ENCODE peak calls at places on chromosomes 12 and 14, in eight cellular contexts. T is body of pancreas; V is neuronal stem cell; Y is small intestine; K is pancreas; J is suprapubic skin; U is lung; P is naive thymus-derived CD4-positive, alpha-beta T cell. M is an unnamed sample. For H3K9me3, the result is how much of the 10 kb centered on the place peaks cover.

GRCh38 chr12:70652451-70652850 is 15.2 kb upstream of the PTPRB start:
- DNase-seq in T (no peak), V (no peak), Y (no peak), K (no peak), J (no peak), U (no peak), P (no peak), M (no peak)

GRCh38 chr12:60176891-60177290 is 581.1 kb downstream of the SLC16A7 start:
- DNase-seq in T (no peak), V (no peak), Y (no peak), K (no peak), J (no peak), U (no peak), P (no peak), M (no peak)

GRCh38 chr12:86389949-86390348 is 133.8 kb upstream of the MGAT4C start:
- DNase-seq in T (no peak), V (no peak), Y (no peak), K (no peak), J (no peak), U (no peak), P (no peak), M (no peak)

GRCh38 chr12:89333564-89334252 is 18.6 kb downstream of the DUSP6 start:
- DNase-seq in T (no peak), V (no peak), Y (peak), K (no peak), J (no peak), U (no peak), P (no peak), M (no peak)

GRCh38 chr14:58864751-58865519 is 227.2 kb downstream of the DACT1 start:
- DNase-seq in T (no peak), V (no peak), Y (no peak), K (no peak), J (no peak), U (no peak), P (no peak), M (no peak)

GRCh38 chr14:103121846-103122577 is 1.2 kb upstream of the TNFAIP2 start:
- DNase-seq in T (peak), V (no peak), Y (peak), K (peak), J (peak), U (peak), P (no peak), M (no peak)

GRCh38 chr12:105897311-105897725 is 241.4 kb downstream of the NUAK1 start:
- DNase-seq in T (no peak), V (no peak), Y (no peak), K (no peak), J (no peak), U (no peak), P (no peak), M (no peak)

GRCh38 chr12:70724444-70724843 is 87.2 kb upstream of the PTPRB start:
- DNase-seq in T (no peak), V (no peak), Y (no peak), K (no peak), J (no peak), U (no peak), P (no peak), M (no peak)

GRCh38 chr12:107102294-107102693 is 8.9 kb upstream of the CRY1 start:
- DNase-seq in T (no peak), V (no peak), Y (no peak), K (no peak), J (no peak), U (no peak), P (no peak), M (no peak)

GRCh38 chr12:78559441-78559840 is 305.1 kb upstream of the SYT1 start:
- DNase-seq in T (no peak), V (no peak), Y (no peak), K (no peak), J (no peak), U (no peak), P (no peak), M (no peak)

GRCh38 chr12:9707864-9708808 is 24.8 kb downstream of the CLECL1 start:
- DNase-seq in T (peak), V (peak), Y (peak), K (no peak), J (no peak), U (peak), P (peak), M (peak)

GRCh38 chr12:120936197-120936596 is 32.0 kb upstream of the SPPL3 start:
- DNase-seq in T (no peak), V (no peak), Y (no peak), K (no peak), J (no peak), U (no peak), P (no peak), M (no peak)

GRCh38 chr12:101670007-101670671 is 27.3 kb upstream of the CHPT1 start:
- DNase-seq in T (peak), V (peak), Y (peak), K (no peak), J (no peak), U (peak), P (peak), M (no peak)

GRCh38 chr12:94386422-94386821 is 73.2 kb downstream of the CEP83 start:
- DNase-seq in T (no peak), V (no peak), Y (no peak), K (no peak), J (no peak), U (no peak), P (no peak), M (no peak)

GRCh38 chr12:71626768-71627167 is 36.9 kb downstream of the ZFC3H1 start:
- DNase-seq in T (no peak), V (no peak), Y (no peak), K (no peak), J (no peak), U (no peak), P (no peak), M (no peak)

GRCh38 chr12:6699259-6699988 is 1.2 kb downstream of the PIANP start:
- DNase-seq in T (no peak), V (no peak), Y (no peak), K (peak), J (peak), U (no peak), P (no peak), M (no peak)

GRCh38 chr12:46825526-46826414 is at the start of gene SLC38A4:
- DNase-seq in T (peak), V (peak), Y (peak), K (peak), J (no peak), U (no peak), P (no peak), M (no peak)

GRCh38 chr14:90204516-90204915 is 51.8 kb upstream of the PSMC1 start:
- DNase-seq in T (no peak), V (no peak), Y (no peak), K (no peak), J (no peak), U (no peak), P (no peak), M (no peak)

GRCh38 chr14:51552768-51553426 is 98.8 kb upstream of the FRMD6 start:
- DNase-seq in T (peak), V (no peak), Y (peak), K (no peak), J (peak), U (no peak), P (no peak), M (no peak)

GRCh38 chr14:91873476-91874265 is 6.3 kb upstream of the TC2N start:
- DNase-seq in T (no peak), V (no peak), Y (peak), K (no peak), J (no peak), U (no peak), P (peak), M (peak)

GRCh38 chr14:28571636-28572035 is 195.0 kb upstream of the FOXG1 start:
- DNase-seq in T (no peak), V (no peak), Y (no peak), K (no peak), J (no peak), U (no peak), P (no peak), M (no peak)

GRCh38 chr12:65962921-65963883 is 138.9 kb downstream of the HMGA2 start:
- DNase-seq in T (no peak), V (no peak), Y (peak), K (no peak), J (no peak), U (no peak), P (no peak), M (no peak)

GRCh38 chr12:101891462-101891971 is 14.1 kb downstream of the DRAM1 start:
- DNase-seq in T (no peak), V (no peak), Y (no peak), K (no peak), J (no peak), U (peak), P (no peak), M (no peak)

GRCh38 chr12:124954771-124955170 is 34.2 kb downstream of the DHX37 start:
- DNase-seq in T (no peak), V (no peak), Y (no peak), K (no peak), J (no peak), U (no peak), P (no peak), M (no peak)

GRCh38 chr12:45660330-45660729 is 69.2 kb upstream of the ARID2 start:
- DNase-seq in T (peak), V (no peak), Y (no peak), K (no peak), J (no peak), U (no peak), P (no peak), M (no peak)

GRCh38 chr12:62813031-62813829 is 121.7 kb downstream of the PPM1H start:
- DNase-seq in T (peak), V (peak), Y (peak), K (peak), J (no peak), U (peak), P (peak), M (no peak)

GRCh38 chr12:45348311-45348710 is 132.4 kb downstream of the ANO6 start:
- DNase-seq in T (no peak), V (no peak), Y (no peak), K (no peak), J (no peak), U (no peak), P (no peak), M (no peak)

GRCh38 chr12:62190921-62191746 is 69.1 kb upstream of the USP15 start:
- DNase-seq in T (no peak), V (peak), Y (no peak), K (peak), J (no peak), U (no peak), P (no peak), M (no peak)

GRCh38 chr12:66502911-66503310 is 176.0 kb downstream of the GRIP1 start:
- DNase-seq in T (no peak), V (no peak), Y (no peak), K (no peak), J (no peak), U (no peak), P (no peak), M (no peak)

GRCh38 chr14:61564623-61565091 is 130.7 kb upstream of the HIF1A start:
- DNase-seq in T (no peak), V (no peak), Y (no peak), K (no peak), J (no peak), U (no peak), P (no peak), M (no peak)

GRCh38 chr14:68219407-68219806 is 399.8 kb downstream of the RAD51B start:
- DNase-seq in T (no peak), V (no peak), Y (no peak), K (no peak), J (no peak), U (no peak), P (no peak), M (no peak)

GRCh38 chr12:92921877-92922276 is 7.2 kb downstream of the EEA1 start:
- DNase-seq in T (no peak), V (no peak), Y (no peak), K (no peak), J (no peak), U (no peak), P (no peak), M (no peak)

GRCh38 chr12:28456934-28457710 is 266.9 kb downstream of the CCDC91 start:
- DNase-seq in T (no peak), V (no peak), Y (no peak), K (no peak), J (no peak), U (no peak), P (no peak), M (no peak)

GRCh38 chr12:78185651-78186050 is 355.0 kb downstream of the NAV3 start:
- DNase-seq in T (no peak), V (no peak), Y (no peak), K (no peak), J (no peak), U (no peak), P (no peak), M (no peak)

GRCh38 chr14:68819260-68819691 is 26.4 kb upstream of the ZFP36L1 start:
- DNase-seq in T (no peak), V (no peak), Y (peak), K (no peak), J (no peak), U (no peak), P (no peak), M (no peak)

GRCh38 chr12:50574621-50575348 is 70.0 kb downstream of the DIP2B start:
- DNase-seq in T (no peak), V (no peak), Y (no peak), K (no peak), J (no peak), U (no peak), P (no peak), M (no peak)

GRCh38 chr12:115570271-115570777 is 707.2 kb downstream of the MED13L start:
- DNase-seq in T (no peak), V (peak), Y (no peak), K (no peak), J (no peak), U (no peak), P (no peak), M (no peak)

GRCh38 chr12:21850419-21850818 is 75.9 kb upstream of the KCNJ8 start:
- DNase-seq in T (no peak), V (no peak), Y (no peak), K (no peak), J (no peak), U (no peak), P (no peak), M (no peak)

GRCh38 chr12:117273091-117273490 is 82.8 kb upstream of the FBXO21 start:
- DNase-seq in T (no peak), V (no peak), Y (no peak), K (no peak), J (no peak), U (no peak), P (no peak), M (no peak)

GRCh38 chr14:106518054-106518943 is 991.9 kb downstream of the TMEM121 start:
- DNase-seq in T (peak), V (no peak), Y (peak), K (no peak), J (no peak), U (peak), P (peak), M (peak)
- H3K9me3 ChIP-seq in T (under half), V (under half), Y (under half), K (under half), J (under half), U (under half), P (under half), M (under half)

DNA sequence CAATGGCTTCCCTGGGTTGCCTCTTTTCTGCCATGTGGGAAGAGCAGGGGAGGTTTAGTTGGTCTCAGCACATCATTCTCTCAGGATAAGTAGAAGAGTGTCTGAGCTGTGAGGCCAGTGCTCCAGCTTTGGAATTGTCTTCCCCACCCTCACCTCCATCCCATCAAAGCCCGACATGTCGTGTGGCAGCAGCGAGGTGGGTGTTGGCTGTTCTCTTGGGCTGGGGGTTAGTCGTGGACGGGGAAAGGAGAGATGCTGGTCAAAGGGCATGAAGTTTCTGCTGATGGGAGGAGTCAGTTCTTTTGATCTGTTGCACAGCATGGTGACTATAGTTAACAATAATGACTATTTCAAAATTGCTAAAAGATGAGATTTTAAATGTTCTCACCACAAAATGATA is 404.2 kb downstream of the TMEM121 start:
- DNase-seq in T (no peak), V (no peak), Y (no peak), K (no peak), J (peak), U (no peak), P (no peak), M (no peak)
- H3K9me3 ChIP-seq in T (under half), V (under half), Y (under half), K (under half), J (under half), U (under half), P (under half), M (under half)

GRCh38 chr14:99540196-99541032 is 59.2 kb downstream of the CCNK start:
- DNase-seq in T (no peak), V (no peak), Y (no peak), K (no peak), J (no peak), U (no peak), P (no peak), M (no peak)

GRCh38 chr14:99542566-99542965 is 61.4 kb downstream of the CCNK start:
- DNase-seq in T (no peak), V (no peak), Y (no peak), K (no peak), J (no peak), U (no peak), P (no peak), M (no peak)

GRCh38 chr14:99541211-99541610 is 60.0 kb downstream of the CCNK start:
- DNase-seq in T (no peak), V (no peak), Y (no peak), K (no peak), J (no peak), U (no peak), P (no peak), M (no peak)

GRCh38 chr14:99543369-99543768 is 60.6 kb downstream of the CCDC85C start:
- DNase-seq in T (no peak), V (no peak), Y (no peak), K (no peak), J (no peak), U (no peak), P (no peak), M (no peak)

GRCh38 chr14:99541677-99542470 is 60.7 kb downstream of the CCNK start:
- DNase-seq in T (no peak), V (no peak), Y (peak), K (no peak), J (no peak), U (no peak), P (no peak), M (no peak)
- H3K9me3 ChIP-seq in T (under half), V (under half), Y (under half), K (under half), J (under half), U (under half), P (under half), M (under half)

DNA sequence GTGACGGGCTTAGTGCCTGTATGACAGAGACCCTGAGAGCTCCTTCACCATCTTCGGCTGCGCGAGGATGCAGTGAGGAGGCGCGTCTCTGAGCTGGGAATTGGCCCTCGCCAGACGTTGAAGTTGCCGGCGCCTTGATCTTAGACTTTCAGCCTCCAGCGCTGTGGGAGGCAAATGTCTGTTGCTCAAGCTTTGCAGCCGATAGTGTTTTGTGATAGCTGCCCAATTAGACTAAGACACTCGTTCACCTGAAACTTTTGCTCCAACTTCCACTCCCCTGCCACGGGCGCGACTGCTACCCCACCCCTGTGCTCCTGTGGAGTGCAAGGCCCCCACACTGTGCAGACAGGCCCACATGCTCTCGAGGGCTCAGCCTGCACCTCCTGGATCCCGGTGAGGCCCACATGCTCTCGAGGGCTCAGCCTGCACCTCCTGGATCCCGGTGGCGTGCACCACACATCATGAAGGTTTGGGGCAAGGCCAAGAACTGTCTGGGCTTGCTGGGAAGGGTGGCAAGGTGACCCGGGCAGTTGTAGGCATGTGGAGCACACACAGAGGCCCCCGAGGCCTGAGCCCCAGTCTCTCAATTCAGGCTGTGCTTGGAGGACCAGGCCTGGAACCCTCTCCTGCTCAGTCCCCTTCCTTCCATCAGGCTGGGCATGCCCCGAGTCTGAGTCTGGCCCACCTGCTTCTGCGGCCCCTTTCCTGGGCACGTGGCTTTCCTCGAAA is 324.6 kb downstream of the TMEM121 start:
- DNase-seq in T (no peak), V (no peak), Y (no peak), K (peak), J (peak), U (no peak), P (no peak), M (no peak)
- H3K9me3 ChIP-seq in T (under half), V (half or more), Y (under half), K (under half), J (under half), U (under half), P (under half), M (under half)

GRCh38 chr12:133106253-133106652 is 23.8 kb downstream of the ZNF891 start:
- DNase-seq in T (no peak), V (no peak), Y (no peak), K (no peak), J (no peak), U (no peak), P (no peak), M (no peak)

GRCh38 chr12:133108150-133108549 is 21.9 kb downstream of the ZNF891 start:
- DNase-seq in T (no peak), V (no peak), Y (no peak), K (no peak), J (no peak), U (no peak), P (no peak), M (no peak)

GRCh38 chr12:133107121-133107520 is 23.0 kb downstream of the ZNF891 start:
- DNase-seq in T (no peak), V (no peak), Y (no peak), K (no peak), J (no peak), U (no peak), P (no peak), M (no peak)

GRCh38 chr12:133105620-133106019 is 24.5 kb downstream of the ZNF891 start:
- DNase-seq in T (no peak), V (no peak), Y (no peak), K (no peak), J (no peak), U (no peak), P (no peak), M (no peak)
- H3K9me3 ChIP-seq in T (under half), V (under half), Y (under half), K (under half), J (half or more), U (half or more), P (half or more), M (half or more)

DNA sequence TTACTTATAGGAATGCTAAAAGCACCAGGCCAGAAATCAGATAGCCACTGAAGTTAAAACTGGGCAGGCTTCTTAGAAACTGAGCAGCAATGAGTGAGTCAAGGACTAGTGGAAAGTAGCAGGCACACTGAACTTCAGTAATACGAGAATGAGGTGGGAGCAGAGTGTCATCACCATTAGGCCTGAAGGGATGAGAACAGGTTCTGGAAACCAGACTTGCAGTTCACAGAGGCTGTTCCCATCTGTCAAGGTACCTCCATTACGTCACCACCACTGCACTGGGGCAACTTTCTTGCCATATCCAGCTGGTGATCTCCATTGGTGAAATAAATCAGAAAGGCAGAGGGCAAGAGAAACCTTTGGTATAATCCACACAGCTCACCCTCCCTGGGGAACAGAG is 15.6 kb downstream of the ZNF10 start:
- DNase-seq in T (no peak), V (no peak), Y (no peak), K (no peak), J (no peak), U (no peak), P (no peak), M (no peak)
- H3K9me3 ChIP-seq in T (under half), V (under half), Y (under half), K (under half), J (under half), U (under half), P (half or more), M (under half)

GRCh38 chr12:5557906-5558305 is 126.0 kb downstream of the NTF3 start:
- DNase-seq in T (no peak), V (no peak), Y (no peak), K (no peak), J (no peak), U (no peak), P (no peak), M (no peak)

GRCh38 chr12:5560242-5560641 is 128.3 kb downstream of the NTF3 start:
- DNase-seq in T (no peak), V (no peak), Y (no peak), K (no peak), J (no peak), U (no peak), P (no peak), M (no peak)

GRCh38 chr12:5556033-5556614 is 124.2 kb downstream of the NTF3 start:
- DNase-seq in T (no peak), V (no peak), Y (no peak), K (no peak), J (no peak), U (no peak), P (no peak), M (no peak)

GRCh38 chr12:5554711-5555110 is 122.8 kb downstream of the NTF3 start:
- DNase-seq in T (no peak), V (no peak), Y (no peak), K (no peak), J (no peak), U (no peak), P (no peak), M (no peak)

GRCh38 chr12:5556946-5557673 is 125.2 kb downstream of the NTF3 start:
- DNase-seq in T (no peak), V (no peak), Y (no peak), K (no peak), J (no peak), U (no peak), P (no peak), M (no peak)
- H3K9me3 ChIP-seq in T (under half), V (under half), Y (under half), K (under half), J (under half), U (under half), P (under half), M (under half)

M was measured in T-helper 17 cell.